ENCODE peak calls at places on chromosome 14, in seven cellular contexts. One of them, this sample, is unnamed.

GRCh38 chr14:29529418-29529817 is 398.2 kb downstream of the PRKD1 start:
- DNase-seq in cardiac muscle cell: no peak
- DNase-seq in SK-N-MC: no peak
- DNase-seq in lung: no peak
- DNase-seq in IMR-90: peak; percentile 13
- DNase-seq in astrocyte of the spinal cord: peak; percentile 7
- DNase-seq in uterus: no peak
- DNase-seq in this sample: no peak

GRCh38 chr14:93527076-93527692 is 96.4 kb downstream of the UNC79 start:
- DNase-seq in SK-N-MC: peak; percentile 61
- DNase-seq in uterus: no peak
- DNase-seq in lung: no peak
- DNase-seq in IMR-90: no peak
- DNase-seq in cardiac muscle cell: no peak
- DNase-seq in astrocyte of the spinal cord: no peak
- DNase-seq in this sample: no peak

GRCh38 chr14:89165189-89165809 is 251.7 kb downstream of the FOXN3 start:
- DNase-seq in lung: no peak
- DNase-seq in cardiac muscle cell: no peak
- DNase-seq in SK-N-MC: no peak
- DNase-seq in astrocyte of the spinal cord: no peak
- DNase-seq in uterus: no peak
- DNase-seq in IMR-90: no peak
- DNase-seq in this sample: no peak

GRCh38 chr14:64114166-64114565 is 180.0 kb downstream of the ESR2 start:
- DNase-seq in cardiac muscle cell: no peak
- DNase-seq in IMR-90: peak; percentile 21
- DNase-seq in lung: no peak
- DNase-seq in astrocyte of the spinal cord: no peak
- DNase-seq in uterus: no peak
- DNase-seq in SK-N-MC: no peak
- DNase-seq in this sample: no peak

GRCh38 chr14:74333909-74334308 is 14.4 kb upstream of the VRTN start:
- DNase-seq in astrocyte of the spinal cord: peak; percentile 87
- DNase-seq in cardiac muscle cell: no peak
- DNase-seq in IMR-90: peak; percentile 85
- DNase-seq in SK-N-MC: no peak
- DNase-seq in lung: no peak
- DNase-seq in uterus: no peak
- DNase-seq in this sample: peak; percentile 7

GRCh38 chr14:95290769-95291440 is 28.8 kb downstream of the CLMN start:
- DNase-seq in lung: peak; percentile 41
- DNase-seq in astrocyte of the spinal cord: no peak
- DNase-seq in uterus: peak; percentile 27
- DNase-seq in cardiac muscle cell: no peak
- DNase-seq in SK-N-MC: no peak
- DNase-seq in IMR-90: no peak
- DNase-seq in this sample: no peak

GRCh38 chr14:98170580-98170979 is 1101.4 kb downstream of the BCL11B start:
- DNase-seq in SK-N-MC: no peak
- DNase-seq in astrocyte of the spinal cord: no peak
- DNase-seq in uterus: no peak
- DNase-seq in cardiac muscle cell: no peak
- DNase-seq in IMR-90: no peak
- DNase-seq in lung: no peak
- DNase-seq in this sample: no peak

GRCh38 chr14:41663478-41663845 is 56.8 kb downstream of the LRFN5 start:
- DNase-seq in cardiac muscle cell: no peak
- DNase-seq in astrocyte of the spinal cord: peak; percentile 19
- DNase-seq in SK-N-MC: no peak
- DNase-seq in IMR-90: peak; percentile 11
- DNase-seq in uterus: no peak
- DNase-seq in lung: no peak
- DNase-seq in this sample: no peak

GRCh38 chr14:54175298-54175942 is 218.8 kb upstream of the BMP4 start:
- DNase-seq in cardiac muscle cell: peak; percentile 76
- DNase-seq in uterus: peak; percentile 61
- DNase-seq in SK-N-MC: peak; percentile 45
- DNase-seq in lung: peak; percentile 75
- DNase-seq in IMR-90: peak; percentile 73
- DNase-seq in astrocyte of the spinal cord: peak; percentile 87
- DNase-seq in this sample: peak; percentile 69

GRCh38 chr14:98069712-98070133 is 1202.3 kb downstream of the BCL11B start:
- DNase-seq in cardiac muscle cell: peak; percentile 41
- DNase-seq in uterus: no peak
- DNase-seq in lung: peak; percentile 46
- DNase-seq in SK-N-MC: no peak
- DNase-seq in IMR-90: no peak
- DNase-seq in astrocyte of the spinal cord: peak; percentile 68
- DNase-seq in this sample: no peak

GRCh38 chr14:95474486-95474885 is 42.0 kb downstream of the SYNE3 start:
- DNase-seq in astrocyte of the spinal cord: no peak
- DNase-seq in lung: no peak
- DNase-seq in SK-N-MC: no peak
- DNase-seq in uterus: no peak
- DNase-seq in cardiac muscle cell: no peak
- DNase-seq in IMR-90: no peak
- DNase-seq in this sample: no peak

GRCh38 chr14:100654814-100655795 is 67.9 kb upstream of the BEGAIN start:
- DNase-seq in IMR-90: no peak
- DNase-seq in astrocyte of the spinal cord: no peak
- DNase-seq in lung: no peak
- DNase-seq in uterus: no peak
- DNase-seq in SK-N-MC: no peak
- DNase-seq in cardiac muscle cell: peak; percentile 60
- DNase-seq in this sample: no peak

GRCh38 chr14:55450539-55450938 is 10.1 kb upstream of the TBPL2 start:
- DNase-seq in uterus: no peak
- DNase-seq in astrocyte of the spinal cord: no peak
- DNase-seq in IMR-90: no peak
- DNase-seq in lung: no peak
- DNase-seq in cardiac muscle cell: no peak
- DNase-seq in SK-N-MC: no peak
- DNase-seq in this sample: no peak

GRCh38 chr14:58517592-58517991 is 90.1 kb downstream of the KIAA0586 start:
- DNase-seq in SK-N-MC: no peak
- DNase-seq in uterus: no peak
- DNase-seq in IMR-90: no peak
- DNase-seq in lung: no peak
- DNase-seq in astrocyte of the spinal cord: no peak
- DNase-seq in cardiac muscle cell: no peak
- DNase-seq in this sample: no peak
- H3K4me3 ChIP-seq in SK-N-MC: no peak overlapping the region
- H3K4me3 ChIP-seq in uterus: no peak overlapping the region
- H3K4me3 ChIP-seq in IMR-90: no peak overlapping the region
- H3K4me3 ChIP-seq in lung: no peak overlapping the region
- H3K4me3 ChIP-seq in astrocyte of the spinal cord: no peak overlapping the region
- H3K4me3 ChIP-seq in cardiac muscle cell: no peak overlapping the region
- H3K4me3 ChIP-seq in this sample: no peak overlapping the region

DNA sequence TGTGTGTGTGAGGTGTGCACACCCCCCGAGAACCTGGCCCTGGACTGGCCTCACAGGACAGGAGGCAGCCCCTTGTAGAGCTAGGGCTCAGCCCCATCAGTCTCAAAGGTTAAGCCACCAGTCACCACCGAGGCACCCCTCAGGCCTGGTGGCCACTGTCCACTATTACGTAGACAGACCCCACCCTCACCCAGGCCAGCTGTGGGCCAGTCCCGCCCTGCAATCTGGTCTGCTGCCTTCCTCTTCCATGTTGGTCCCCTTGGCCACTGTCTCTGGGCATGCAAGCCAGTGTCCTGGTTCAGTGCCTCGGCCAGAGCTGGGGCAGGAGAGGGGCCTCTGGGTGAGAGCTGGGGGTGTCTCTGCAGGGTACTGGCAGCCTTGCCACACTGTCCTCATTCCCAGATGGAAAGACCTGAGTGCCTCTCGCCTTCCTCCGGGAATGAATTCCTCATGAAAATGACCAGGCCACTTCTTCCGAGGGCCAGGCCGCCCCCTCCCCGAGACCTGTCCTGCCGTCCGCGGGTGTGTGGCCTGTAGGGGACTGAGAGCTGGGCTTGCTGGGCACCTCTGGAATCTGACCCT is 897 bp upstream of the TEX22 start:
- DNase-seq in IMR-90: no peak
- DNase-seq in lung: no peak
- DNase-seq in uterus: no peak
- DNase-seq in SK-N-MC: no peak
- DNase-seq in cardiac muscle cell: no peak
- DNase-seq in astrocyte of the spinal cord: no peak
- DNase-seq in this sample: no peak
- H3K4me3 ChIP-seq in IMR-90: no peak overlapping the region
- H3K4me3 ChIP-seq in lung: peak overlapping the region; percentile 10
- H3K4me3 ChIP-seq in uterus: peak overlapping the region; percentile 79
- H3K4me3 ChIP-seq in SK-N-MC: peak overlapping the region; percentile 94
- H3K4me3 ChIP-seq in cardiac muscle cell: no peak overlapping the region
- H3K4me3 ChIP-seq in astrocyte of the spinal cord: no peak overlapping the region
- H3K4me3 ChIP-seq in this sample: peak overlapping the region; percentile 91

GRCh38 chr14:22561661-22562579 is 27.1 kb downstream of the DAD1 start:
- DNase-seq in uterus: no peak
- DNase-seq in IMR-90: no peak
- DNase-seq in lung: peak; percentile 70
- DNase-seq in SK-N-MC: no peak
- DNase-seq in astrocyte of the spinal cord: peak; percentile 31
- DNase-seq in cardiac muscle cell: no peak
- DNase-seq in this sample: peak; percentile 97
- H3K4me3 ChIP-seq in uterus: no peak overlapping the region
- H3K4me3 ChIP-seq in IMR-90: no peak overlapping the region
- H3K4me3 ChIP-seq in lung: no peak overlapping the region
- H3K4me3 ChIP-seq in SK-N-MC: no peak overlapping the region
- H3K4me3 ChIP-seq in astrocyte of the spinal cord: no peak overlapping the region
- H3K4me3 ChIP-seq in cardiac muscle cell: no peak overlapping the region
- H3K4me3 ChIP-seq in this sample: peak overlapping the region; percentile 43

GRCh38 chr14:21978184-21978998 is 304.8 kb upstream of the OR4E1 start:
- DNase-seq in uterus: no peak
- DNase-seq in lung: peak; percentile 31
- DNase-seq in SK-N-MC: peak; percentile 62
- DNase-seq in cardiac muscle cell: peak; percentile 61
- DNase-seq in astrocyte of the spinal cord: peak; percentile 16
- DNase-seq in IMR-90: peak; percentile 15
- DNase-seq in this sample: peak; percentile 72
- H3K4me3 ChIP-seq in uterus: no peak overlapping the region
- H3K4me3 ChIP-seq in lung: no peak overlapping the region
- H3K4me3 ChIP-seq in SK-N-MC: peak overlapping the region; percentile 37
- H3K4me3 ChIP-seq in cardiac muscle cell: no peak overlapping the region
- H3K4me3 ChIP-seq in astrocyte of the spinal cord: no peak overlapping the region
- H3K4me3 ChIP-seq in IMR-90: no peak overlapping the region
- H3K4me3 ChIP-seq in this sample: no peak overlapping the region

GRCh38 chr14:36646664-36647416 is 14.8 kb upstream of the PAX9 start:
- DNase-seq in lung: no peak
- DNase-seq in IMR-90: no peak
- DNase-seq in cardiac muscle cell: no peak
- DNase-seq in uterus: no peak
- DNase-seq in SK-N-MC: no peak
- DNase-seq in astrocyte of the spinal cord: no peak
- DNase-seq in this sample: no peak
- H3K4me3 ChIP-seq in lung: peak overlapping the region; percentile 20
- H3K4me3 ChIP-seq in IMR-90: no peak overlapping the region
- H3K4me3 ChIP-seq in cardiac muscle cell: peak overlapping the region; percentile 42
- H3K4me3 ChIP-seq in uterus: no peak overlapping the region
- H3K4me3 ChIP-seq in SK-N-MC: no peak overlapping the region
- H3K4me3 ChIP-seq in astrocyte of the spinal cord: no peak overlapping the region
- H3K4me3 ChIP-seq in this sample: no peak overlapping the region

GRCh38 chr14:103613517-103613916 is 15.5 kb upstream of the KLC1 start:
- DNase-seq in IMR-90: no peak
- DNase-seq in astrocyte of the spinal cord: no peak
- DNase-seq in SK-N-MC: no peak
- DNase-seq in cardiac muscle cell: no peak
- DNase-seq in lung: no peak
- DNase-seq in uterus: no peak
- DNase-seq in this sample: no peak

GRCh38 chr14:103611215-103611614 is 17.8 kb upstream of the KLC1 start:
- DNase-seq in IMR-90: no peak
- DNase-seq in SK-N-MC: no peak
- DNase-seq in cardiac muscle cell: no peak
- DNase-seq in lung: no peak
- DNase-seq in uterus: no peak
- DNase-seq in astrocyte of the spinal cord: no peak
- DNase-seq in this sample: no peak

GRCh38 chr14:103604620-103605019 is 24.4 kb upstream of the KLC1 start:
- DNase-seq in lung: no peak
- DNase-seq in astrocyte of the spinal cord: no peak
- DNase-seq in IMR-90: no peak
- DNase-seq in SK-N-MC: no peak
- DNase-seq in cardiac muscle cell: no peak
- DNase-seq in uterus: no peak
- DNase-seq in this sample: no peak

GRCh38 chr14:103607039-103607668 is 21.9 kb upstream of the KLC1 start:
- DNase-seq in SK-N-MC: peak; percentile 91
- DNase-seq in uterus: peak; percentile 80
- DNase-seq in lung: peak; percentile 62
- DNase-seq in astrocyte of the spinal cord: peak; percentile 95
- DNase-seq in IMR-90: peak; percentile 92
- DNase-seq in cardiac muscle cell: peak; percentile 23
- DNase-seq in this sample: peak; percentile 88

GRCh38 chr14:103607822-103608221 is 21.2 kb upstream of the KLC1 start:
- DNase-seq in cardiac muscle cell: no peak
- DNase-seq in astrocyte of the spinal cord: no peak
- DNase-seq in lung: no peak
- DNase-seq in uterus: no peak
- DNase-seq in IMR-90: no peak
- DNase-seq in SK-N-MC: no peak
- DNase-seq in this sample: no peak
- H3K4me3 ChIP-seq in cardiac muscle cell: no peak overlapping the region
- H3K4me3 ChIP-seq in astrocyte of the spinal cord: no peak overlapping the region
- H3K4me3 ChIP-seq in lung: no peak overlapping the region
- H3K4me3 ChIP-seq in uterus: no peak overlapping the region
- H3K4me3 ChIP-seq in IMR-90: no peak overlapping the region
- H3K4me3 ChIP-seq in SK-N-MC: peak overlapping the region; percentile 70
- H3K4me3 ChIP-seq in this sample: peak overlapping the region; percentile 5